ENCODE peak calls at places on chromosomes 12 and 14, in five cellular contexts. V is cardiac fibroblast, W is HS-27A, O is B cell, K is GM13977. L is an unnamed sample.

GRCh38 chr14:28671425-28671824 is 95.2 kb upstream of the FOXG1 start:
- DNase-seq in K (no peak), V (peak), W (no peak), O (no peak), L (no peak)

GRCh38 chr14:66501592-66501991 is 6.4 kb upstream of the GPHN start:
- DNase-seq in K (no peak), W (no peak), O (no peak), V (no peak), L (no peak)

GRCh38 chr14:105486333-105486973 is at the start of gene CRIP1:
- DNase-seq in O (no peak), W (no peak), K (no peak), V (no peak), L (no peak)

GRCh38 chr12:27931390-27931789 is 41.1 kb downstream of the PTHLH start:
- DNase-seq in W (no peak), O (no peak), V (no peak), K (peak), L (no peak)

GRCh38 chr14:99562848-99563748 is 40.9 kb downstream of the CCDC85C start:
- DNase-seq in V (peak), K (no peak), O (no peak), W (peak), L (peak)

GRCh38 chr14:70045715-70046535 is 142.8 kb downstream of the SLC8A3 start:
- DNase-seq in W (no peak), K (peak), V (peak), O (no peak), L (peak)

GRCh38 chr14:53152627-53152908 is 555 bp downstream of the DDHD1 start:
- DNase-seq in V (no peak), O (no peak), W (peak), K (no peak), L (peak)

GRCh38 chr14:65168840-65169239 is 66.5 kb upstream of the MAX start:
- DNase-seq in W (no peak), O (no peak), K (peak), V (peak), L (no peak)

GRCh38 chr14:64363265-64363840 is 24.8 kb upstream of the MTHFD1 start:
- DNase-seq in K (no peak), W (no peak), O (no peak), V (peak), L (no peak)

GRCh38 chr12:88247241-88247643 is 105.1 kb downstream of the TMTC3 start:
- DNase-seq in K (no peak), V (peak), W (peak), O (no peak), L (no peak)

GRCh38 chr12:85855305-85855704 is 18.8 kb upstream of the NTS start:
- DNase-seq in V (no peak), O (no peak), K (no peak), W (no peak), L (no peak)

GRCh38 chr12:42921741-42922511 is 332.4 kb upstream of the PRICKLE1 start:
- DNase-seq in V (no peak), W (no peak), K (no peak), O (no peak), L (no peak)

GRCh38 chr12:57089259-57090245 is 638 bp downstream of the NAB2 start:
- DNase-seq in W (no peak), K (peak), V (peak), O (peak), L (peak)

GRCh38 chr12:111677186-111677585 is 8.6 kb downstream of the BRAP start:
- DNase-seq in K (no peak), O (no peak), V (no peak), W (no peak), L (no peak)

GRCh38 chr12:89393551-89394121 is 41.3 kb upstream of the DUSP6 start:
- DNase-seq in V (peak), W (no peak), O (no peak), K (no peak), L (no peak)

GRCh38 chr14:21103165-21103709 is 2.4 kb downstream of the TMEM253 start:
- DNase-seq in O (peak), K (no peak), V (no peak), W (no peak), L (no peak)

GRCh38 chr12:89740943-89741342 is 32.3 kb upstream of the ATP2B1 start:
- DNase-seq in W (no peak), K (no peak), O (no peak), V (no peak), L (no peak)

GRCh38 chr14:50047274-50047676 is 69.1 kb downstream of the VCPKMT start:
- DNase-seq in V (no peak), K (peak), W (no peak), O (peak), L (peak)

GRCh38 chr12:116172224-116172849 is 105.2 kb downstream of the MED13L start:
- DNase-seq in K (peak), W (no peak), V (no peak), O (no peak), L (no peak)

GRCh38 chr14:76550534-76550933 is 174.6 kb downstream of the ESRRB start:
- DNase-seq in K (no peak), V (peak), W (no peak), O (no peak), L (peak)

GRCh38 chr14:68771631-68772030 is 21.2 kb downstream of the ZFP36L1 start:
- DNase-seq in W (no peak), O (no peak), V (no peak), K (no peak), L (no peak)

GRCh38 chr12:107330901-107331431 is 237.6 kb upstream of the CRY1 start:
- DNase-seq in W (no peak), K (no peak), V (no peak), O (no peak), L (no peak)

GRCh38 chr12:10701226-10701681 is 21.9 kb downstream of the YBX3 start:
- DNase-seq in K (no peak), W (no peak), V (no peak), O (no peak), L (no peak)

GRCh38 chr14:77653473-77653872 is 37.0 kb upstream of the SPTLC2 start:
- DNase-seq in W (no peak), V (no peak), O (peak), K (no peak), L (no peak)

GRCh38 chr14:50040401-50040775 is 76.0 kb downstream of the VCPKMT start:
- DNase-seq in W (no peak), V (peak), K (no peak), O (peak), L (no peak)

GRCh38 chr12:132319991-132320570 is 9.3 kb downstream of the GALNT9 start:
- DNase-seq in V (no peak), O (no peak), K (no peak), W (no peak), L (no peak)

GRCh38 chr12:63420206-63420644 is 248.1 kb downstream of the DPY19L2 start:
- DNase-seq in K (peak), V (peak), O (peak), W (peak), L (peak)

GRCh38 chr14:102277874-102278630 is 26.9 kb downstream of the MOK start:
- DNase-seq in O (no peak), K (no peak), V (no peak), W (no peak), L (no peak)

GRCh38 chr14:55126932-55127490 is 2.0 kb upstream of the LGALS3 start:
- DNase-seq in W (no peak), O (no peak), K (no peak), V (no peak), L (no peak)

GRCh38 chr12:50249464-50250229 is 33.7 kb downstream of the LIMA1 start:
- DNase-seq in V (peak), K (peak), W (no peak), O (no peak), L (no peak)

GRCh38 chr12:131113562-131113961 is 159.9 kb downstream of the ADGRD1 start:
- DNase-seq in V (no peak), W (no peak), O (no peak), K (no peak), L (no peak)

GRCh38 chr12:69514111-69514510 is 43.9 kb downstream of the FRS2 start:
- DNase-seq in W (no peak), O (no peak), V (no peak), K (no peak), L (no peak)

GRCh38 chr12:62250671-62251608 is 9.3 kb upstream of the USP15 start:
- DNase-seq in O (no peak), K (peak), V (peak), W (no peak), L (no peak)

GRCh38 chr12:4630262-4630661 is 18.6 kb downstream of the AKAP3 start:
- DNase-seq in V (no peak), W (no peak), O (no peak), K (no peak), L (no peak)

GRCh38 chr12:26466709-26467108 is 271.3 kb downstream of the SSPN start:
- DNase-seq in W (no peak), O (no peak), V (no peak), K (no peak), L (peak)

GRCh38 chr12:83092101-83092500 is 405.4 kb downstream of the TMTC2 start:
- DNase-seq in O (no peak), V (no peak), K (no peak), W (no peak), L (no peak)